ENCODE peak calls at places on chromosomes 1 and 21, in ten cellular contexts. U is activated T-helper 1 cell treated with Interleukin-2 at 50 U/mL for 16 hours; H is fibroblast of the aortic adventitia; K is AG09319; P is astrocyte of the hippocampus; N is cerebellar cortex; S is naive thymus-derived CD4-positive, alpha-beta T cell; W is CD8-positive, alpha-beta memory T cell; C is stimulated activated CD8-positive, alpha-beta memory T cell treated with anti-CD3 and anti-CD28 coated beads, Interleukin-15, amount 100 ng/mL, for 4 hours; Q is CD4-positive, alpha-beta T cell. M is an unnamed sample.
A peak's percentile ranks its signal among the peaks of the same experiment; 100 is the strongest.

GRCh38 chr1:8247821-8248436 is 70.0 kb upstream of the SLC45A1 start:
- DNase-seq in U (no peak), H (no peak), K (no peak), P (no peak), N (no peak), S (no peak), W (no peak), C (no peak), Q (no peak), M (no peak)

GRCh38 chr1:3313579-3313955 is 140.9 kb upstream of the ARHGEF16 start:
- DNase-seq in U (no peak), H (peak; percentile 97), K (peak; percentile 72), P (peak; percentile 96), N (peak; percentile 19), S (no peak), W (no peak), C (no peak), Q (no peak), M (no peak)

GRCh38 chr1:87435484-87435883 is 106.8 kb downstream of the LMO4 start:
- DNase-seq in U (no peak), H (peak; percentile 70), K (no peak), P (peak; percentile 76), N (no peak), S (no peak), W (no peak), C (no peak), Q (no peak), M (no peak)

GRCh38 chr1:248924696-248925532 is 18.9 kb downstream of the PGBD2 start:
- DNase-seq in U (no peak), H (peak; percentile 61), K (no peak), P (peak; percentile 55), N (peak; percentile 70), S (peak; percentile 69), W (peak; percentile 36), C (no peak), Q (peak; percentile 38), M (no peak)

GRCh38 chr1:171219751-171220385 is 28.4 kb upstream of the FMO1 start:
- DNase-seq in U (no peak), H (peak; percentile 81), K (peak; percentile 63), P (peak; percentile 96), N (peak; percentile 28), S (no peak), W (no peak), C (no peak), Q (no peak), M (no peak)

GRCh38 chr1:97603776-97604175 is 317.1 kb downstream of the DPYD start:
- DNase-seq in U (no peak), H (peak; percentile 56), K (no peak), P (peak; percentile 46), N (no peak), S (no peak), W (no peak), C (no peak), Q (no peak), M (no peak)

GRCh38 chr21:42360317-42360716 is 6.0 kb downstream of the TFF1 start:
- DNase-seq in U (no peak), H (no peak), K (no peak), P (no peak), N (no peak), S (no peak), W (no peak), C (no peak), Q (no peak), M (no peak)

GRCh38 chr1:24018611-24019580 is 38.8 kb upstream of the SRSF10 start:
- DNase-seq in U (no peak), H (peak; percentile 100), K (peak; percentile 99), P (peak; percentile 100), N (peak; percentile 67), S (no peak), W (no peak), C (no peak), Q (no peak), M (peak; percentile 37)

GRCh38 chr1:19368050-19368449 is 55.9 kb downstream of the SLC66A1 start:
- DNase-seq in U (no peak), H (no peak), K (no peak), P (no peak), N (no peak), S (no peak), W (no peak), C (no peak), Q (no peak), M (no peak)

GRCh38 chr1:61605607-61606321 is 119.2 kb downstream of the TM2D1 start:
- DNase-seq in U (no peak), H (peak; percentile 52), K (no peak), P (no peak), N (no peak), S (no peak), W (no peak), C (no peak), Q (no peak), M (no peak)

GRCh38 chr1:204077979-204078696 is 5.2 kb downstream of the SOX13 start:
- DNase-seq in U (no peak), H (no peak), K (no peak), P (peak; percentile 50), N (no peak), S (no peak), W (no peak), C (no peak), Q (no peak), M (no peak)

GRCh38 chr1:46535063-46535462 is 16.4 kb downstream of the KNCN start:
- DNase-seq in U (no peak), H (no peak), K (no peak), P (no peak), N (peak; percentile 12), S (no peak), W (no peak), C (no peak), Q (no peak), M (peak; percentile 76)

GRCh38 chr1:18805116-18805515 is 54.3 kb downstream of the TAS1R2 start:
- DNase-seq in U (no peak), H (no peak), K (no peak), P (no peak), N (no peak), S (no peak), W (no peak), C (no peak), Q (no peak), M (no peak)

GRCh38 chr1:25738507-25738906 is 61.5 kb upstream of the SELENON start:
- DNase-seq in U (no peak), H (no peak), K (no peak), P (no peak), N (no peak), S (no peak), W (no peak), C (no peak), Q (no peak), M (no peak)

GRCh38 chr1:48106049-48106448 is 108.9 kb upstream of the TRABD2B start:
- DNase-seq in U (no peak), H (no peak), K (no peak), P (no peak), N (no peak), S (no peak), W (no peak), C (no peak), Q (no peak), M (no peak)

GRCh38 chr1:24536391-24536840 is 19.5 kb upstream of the NCMAP start:
- DNase-seq in U (peak; percentile 50), H (no peak), K (no peak), P (peak; percentile 67), N (no peak), S (peak; percentile 90), W (peak; percentile 58), C (peak; percentile 41), Q (peak; percentile 72), M (no peak)

GRCh38 chr1:108816049-108816882 is 40.6 kb downstream of the AKNAD1 start:
- DNase-seq in U (no peak), H (peak; percentile 92), K (peak; percentile 81), P (peak; percentile 93), N (peak; percentile 85), S (no peak), W (no peak), C (no peak), Q (no peak), M (no peak)

GRCh38 chr1:1543706-1544099 is 3.3 kb upstream of the TMEM240 start:
- DNase-seq in U (no peak), H (no peak), K (no peak), P (no peak), N (no peak), S (no peak), W (no peak), C (no peak), Q (no peak), M (no peak)

GRCh38 chr1:178127482-178127881 is 33.6 kb downstream of the RASAL2 start:
- DNase-seq in U (no peak), H (no peak), K (no peak), P (no peak), N (no peak), S (no peak), W (no peak), C (no peak), Q (no peak), M (no peak)

GRCh38 chr1:155976913-155977606 is 1.3 kb downstream of the ARHGEF2 start:
- DNase-seq in U (no peak), H (no peak), K (no peak), P (no peak), N (no peak), S (no peak), W (no peak), C (no peak), Q (no peak), M (no peak)

GRCh38 chr1:177360791-177361190 is 190.0 kb downstream of the BRINP2 start:
- DNase-seq in U (no peak), H (no peak), K (no peak), P (no peak), N (no peak), S (no peak), W (no peak), C (no peak), Q (no peak), M (no peak)

GRCh38 chr1:230877139-230877923 is 9.0 kb upstream of the C1orf198 start:
- DNase-seq in U (no peak), H (peak; percentile 68), K (peak; percentile 56), P (peak; percentile 42), N (no peak), S (no peak), W (no peak), C (no peak), Q (no peak), M (no peak)

GRCh38 chr1:212608956-212609700 is 567 bp downstream of the ATF3 start:
- DNase-seq in U (no peak), H (peak; percentile 52), K (no peak), P (peak; percentile 82), N (no peak), S (peak; percentile 44), W (peak; percentile 17), C (no peak), Q (peak; percentile 33), M (no peak)

GRCh38 chr1:37755290-37755689 is 9.6 kb downstream of the EPHA10 start:
- DNase-seq in U (no peak), H (no peak), K (no peak), P (no peak), N (no peak), S (no peak), W (no peak), C (no peak), Q (no peak), M (no peak)

GRCh38 chr1:31934706-31935629 is 3.2 kb downstream of the PTP4A2 start:
- DNase-seq in U (no peak), H (peak; percentile 71), K (no peak), P (peak; percentile 49), N (no peak), S (no peak), W (no peak), C (no peak), Q (no peak), M (no peak)

GRCh38 chr1:206866062-206866461 is 639 bp downstream of the IL20 start:
- DNase-seq in U (no peak), H (peak; percentile 20), K (no peak), P (no peak), N (no peak), S (no peak), W (no peak), C (no peak), Q (no peak), M (no peak)

GRCh38 chr1:234550341-234551031 is 59.5 kb downstream of the IRF2BP2 start:
- DNase-seq in U (no peak), H (no peak), K (no peak), P (peak; percentile 28), N (peak; percentile 36), S (no peak), W (no peak), C (no peak), Q (no peak), M (no peak)

GRCh38 chr21:41706678-41707077 is 60.2 kb downstream of the RIPK4 start:
- DNase-seq in U (no peak), H (peak; percentile 24), K (no peak), P (no peak), N (no peak), S (no peak), W (no peak), C (no peak), Q (no peak), M (no peak)